ENCODE peak calls at places on chromosomes 2 and 18, in nine cellular contexts. J is fibroblast of pulmonary artery, Q is heart left ventricle, B is pancreas, C is stromal cell of bone marrow, W is astrocyte of the spinal cord, E is kidney tubule cell, F is NCI-H748 treated with DMSO at 0.1 percent for 48 hours, P is HT1080. N is an unnamed sample.

GRCh38 chr2:215188078-215188477 is 49.7 kb upstream of the ABCA12 start:
- DNase-seq in Q (no peak), F (no peak), J (peak), C (no peak), B (no peak), P (peak), W (no peak), E (peak), N (no peak)

GRCh38 chr2:121128741-121129659 is 156.0 kb downstream of the TFCP2L1 start:
- DNase-seq in B (peak), C (no peak), F (no peak), E (peak), P (peak), W (peak), J (peak), Q (no peak), N (no peak)

GRCh38 chr2:119929537-119929936 is 83.3 kb upstream of the EPB41L5 start:
- DNase-seq in P (no peak), B (no peak), F (no peak), C (no peak), J (peak), E (no peak), Q (no peak), W (no peak), N (no peak)

GRCh38 chr18:37393221-37393828 is 172.3 kb downstream of the CELF4 start:
- DNase-seq in Q (no peak), J (no peak), P (no peak), F (no peak), E (no peak), B (no peak), C (no peak), W (no peak), N (no peak)

GRCh38 chr2:198518935-198519334 is 714.5 kb downstream of the PLCL1 start:
- DNase-seq in B (no peak), P (no peak), E (no peak), Q (no peak), F (no peak), C (no peak), J (no peak), W (no peak), N (no peak)

GRCh38 chr2:210440206-210440605 is 36.4 kb downstream of the LANCL1 start:
- DNase-seq in Q (no peak), C (no peak), B (no peak), J (no peak), E (no peak), W (no peak), P (no peak), F (peak), N (no peak)

GRCh38 chr18:79631096-79631507 is 48.5 kb upstream of the CTDP1 start:
- DNase-seq in W (no peak), Q (no peak), C (no peak), J (no peak), B (no peak), E (no peak), P (no peak), F (no peak), N (no peak)

GRCh38 chr2:133718688-133719201 is 150.5 kb upstream of the NCKAP5 start:
- DNase-seq in E (peak), J (peak), B (no peak), F (no peak), P (peak), W (peak), C (peak), Q (no peak), N (no peak)

GRCh38 chr2:79717364-79718007 is 204.6 kb downstream of the CTNNA2 start:
- DNase-seq in J (peak), Q (no peak), E (peak), F (no peak), C (peak), B (no peak), W (peak), P (peak), N (no peak)

GRCh38 chr2:8615252-8616083 is 66.4 kb upstream of the ID2 start:
- DNase-seq in P (no peak), J (no peak), C (no peak), E (no peak), F (no peak), B (no peak), Q (no peak), W (no peak), N (no peak)

GRCh38 chr2:98556634-98557033 is 51.7 kb downstream of the COA5 start:
- DNase-seq in C (no peak), E (no peak), J (no peak), B (no peak), P (no peak), F (no peak), Q (no peak), W (no peak), N (no peak)

GRCh38 chr2:62757029-62757428 is 51.5 kb downstream of the EHBP1 start:
- DNase-seq in Q (no peak), P (no peak), F (no peak), C (no peak), W (no peak), B (no peak), E (no peak), J (no peak), N (no peak)

GRCh38 chr18:13982136-13982535 is 66.8 kb upstream of the MC2R start:
- DNase-seq in J (no peak), E (no peak), B (no peak), C (no peak), W (no peak), Q (no peak), F (no peak), P (no peak), N (no peak)

GRCh38 chr2:18117592-18117991 is 239.1 kb downstream of the KCNS3 start:
- DNase-seq in Q (no peak), F (peak), B (no peak), W (peak), C (no peak), P (peak), E (peak), J (peak), N (no peak)

GRCh38 chr2:46248171-46248570 is 49.0 kb upstream of the EPAS1 start:
- DNase-seq in J (peak), W (no peak), F (no peak), P (no peak), Q (no peak), C (no peak), B (no peak), E (no peak), N (no peak)

GRCh38 chr18:76678248-76678647 is 144.1 kb upstream of the ZNF236 start:
- DNase-seq in W (no peak), C (no peak), B (no peak), J (no peak), P (no peak), E (no peak), F (no peak), Q (no peak), N (no peak)

N was measured in uterus.